ENCODE peak calls at places on chromosomes 7 and 10, in five cellular contexts. N is SW 1271, O is AG20443, S is GM03348, F is Kasumi-1. W is an unnamed sample.

GRCh38 chr10:16674147-16674703 is 143.0 kb downstream of the RSU1 start:
- DNase-seq in N (no peak), O (no peak), S (no peak), F (no peak), W (no peak)

GRCh38 chr7:49852619-49853462 is 79.4 kb downstream of the VWC2 start:
- DNase-seq in N (peak), O (peak), S (peak), F (peak), W (peak)

GRCh38 chr10:75703191-75703861 is 271.9 kb downstream of the LRMDA start:
- DNase-seq in N (no peak), O (no peak), S (no peak), F (no peak), W (no peak)

GRCh38 chr10:70052462-70053211 is at the start of gene MACROH2A2:
- DNase-seq in N (peak), O (peak), S (peak), F (no peak), W (peak)

GRCh38 chr7:98687331-98687863 is 70.3 kb downstream of the NPTX2 start:
- DNase-seq in N (no peak), O (no peak), S (no peak), F (no peak), W (no peak)

GRCh38 chr10:84076540-84077195 is 62.6 kb upstream of the GHITM start:
- DNase-seq in N (no peak), O (peak), S (peak), F (peak), W (peak)

GRCh38 chr7:375901-376305 is 85.9 kb downstream of the FOXL3 start:
- DNase-seq in N (no peak), O (no peak), S (no peak), F (no peak), W (no peak)

GRCh38 chr10:43648083-43648391 is 644 bp downstream of the ZNF32 start:
- DNase-seq in N (no peak), O (no peak), S (no peak), F (peak), W (no peak)

GRCh38 chr7:1703475-1704325 is 33.6 kb downstream of the ELFN1 start:
- DNase-seq in N (no peak), O (peak), S (no peak), F (no peak), W (no peak)

GRCh38 chr10:62082729-62083412 is 181.4 kb downstream of the ARID5B start:
- DNase-seq in N (no peak), O (no peak), S (no peak), F (no peak), W (peak)

GRCh38 chr10:78408671-78409472 is 375.2 kb downstream of the RPS24 start:
- DNase-seq in N (no peak), O (no peak), S (peak), F (no peak), W (peak)